ENCODE peak calls at places on chromosome 12, in nine cellular contexts. One of them, this sample, is unnamed.

GRCh38 chr12:39300799-39301198 is 142.1 kb downstream of the KIF21A start:
- DNase-seq in fibroblast of the aortic adventitia: peak
- DNase-seq in midbrain: no peak
- DNase-seq in HTR-8/SVneo: no peak
- DNase-seq in erythroblast: no peak
- DNase-seq in GM13976: no peak
- DNase-seq in astrocyte: peak
- DNase-seq in M059J: peak
- DNase-seq in CD8-positive, alpha-beta memory T cell: no peak
- DNase-seq in this sample: no peak

GRCh38 chr12:53750812-53751335 is 905 bp downstream of the CISTR start:
- DNase-seq in HTR-8/SVneo: no peak
- DNase-seq in midbrain: no peak
- DNase-seq in erythroblast: no peak
- DNase-seq in GM13976: peak
- DNase-seq in M059J: no peak
- DNase-seq in fibroblast of the aortic adventitia: no peak
- DNase-seq in astrocyte: peak
- DNase-seq in CD8-positive, alpha-beta memory T cell: no peak
- DNase-seq in this sample: no peak

GRCh38 chr12:1994429-1995143 is 9.7 kb downstream of the DCP1B start:
- DNase-seq in CD8-positive, alpha-beta memory T cell: no peak
- DNase-seq in GM13976: no peak
- DNase-seq in fibroblast of the aortic adventitia: no peak
- DNase-seq in HTR-8/SVneo: no peak
- DNase-seq in astrocyte: no peak
- DNase-seq in erythroblast: no peak
- DNase-seq in M059J: no peak
- DNase-seq in midbrain: no peak
- DNase-seq in this sample: no peak

GRCh38 chr12:56014205-56014604 is 6.6 kb upstream of the IKZF4 start:
- DNase-seq in astrocyte: no peak
- DNase-seq in M059J: peak
- DNase-seq in HTR-8/SVneo: no peak
- DNase-seq in midbrain: no peak
- DNase-seq in GM13976: no peak
- DNase-seq in CD8-positive, alpha-beta memory T cell: no peak
- DNase-seq in fibroblast of the aortic adventitia: no peak
- DNase-seq in erythroblast: no peak
- DNase-seq in this sample: no peak

GRCh38 chr12:107458163-107458562 is 227.4 kb upstream of the PWP1 start:
- DNase-seq in HTR-8/SVneo: no peak
- DNase-seq in GM13976: no peak
- DNase-seq in CD8-positive, alpha-beta memory T cell: no peak
- DNase-seq in astrocyte: no peak
- DNase-seq in M059J: no peak
- DNase-seq in fibroblast of the aortic adventitia: peak
- DNase-seq in erythroblast: no peak
- DNase-seq in midbrain: no peak
- DNase-seq in this sample: no peak

GRCh38 chr12:118053071-118053985 is 7.7 kb downstream of the WSB2 start:
- DNase-seq in erythroblast: no peak
- DNase-seq in GM13976: no peak
- DNase-seq in CD8-positive, alpha-beta memory T cell: peak
- DNase-seq in HTR-8/SVneo: no peak
- DNase-seq in fibroblast of the aortic adventitia: no peak
- DNase-seq in midbrain: no peak
- DNase-seq in astrocyte: no peak
- DNase-seq in M059J: no peak
- DNase-seq in this sample: no peak

GRCh38 chr12:124603143-124603542 is 35.7 kb upstream of the NCOR2 start:
- DNase-seq in fibroblast of the aortic adventitia: no peak
- DNase-seq in M059J: no peak
- DNase-seq in erythroblast: no peak
- DNase-seq in GM13976: no peak
- DNase-seq in HTR-8/SVneo: no peak
- DNase-seq in CD8-positive, alpha-beta memory T cell: no peak
- DNase-seq in astrocyte: no peak
- DNase-seq in midbrain: no peak
- DNase-seq in this sample: no peak

GRCh38 chr12:120054293-120054692 is 62.3 kb downstream of the RAB35 start:
- DNase-seq in erythroblast: no peak
- DNase-seq in astrocyte: no peak
- DNase-seq in midbrain: no peak
- DNase-seq in fibroblast of the aortic adventitia: no peak
- DNase-seq in M059J: no peak
- DNase-seq in CD8-positive, alpha-beta memory T cell: no peak
- DNase-seq in HTR-8/SVneo: no peak
- DNase-seq in GM13976: no peak
- DNase-seq in this sample: no peak

GRCh38 chr12:110314308-110314707 is 33.3 kb downstream of the ATP2A2 start:
- DNase-seq in fibroblast of the aortic adventitia: peak
- DNase-seq in astrocyte: peak
- DNase-seq in midbrain: no peak
- DNase-seq in CD8-positive, alpha-beta memory T cell: no peak
- DNase-seq in GM13976: peak
- DNase-seq in erythroblast: no peak
- DNase-seq in HTR-8/SVneo: peak
- DNase-seq in M059J: peak
- DNase-seq in this sample: peak

GRCh38 chr12:644293-644639 is 19.0 kb downstream of the NINJ2 start:
- DNase-seq in M059J: no peak
- DNase-seq in midbrain: no peak
- DNase-seq in astrocyte: no peak
- DNase-seq in GM13976: no peak
- DNase-seq in HTR-8/SVneo: no peak
- DNase-seq in erythroblast: no peak
- DNase-seq in fibroblast of the aortic adventitia: no peak
- DNase-seq in CD8-positive, alpha-beta memory T cell: no peak
- DNase-seq in this sample: no peak

GRCh38 chr12:62347922-62348650 is 87.9 kb downstream of the USP15 start:
- DNase-seq in astrocyte: peak
- DNase-seq in erythroblast: no peak
- DNase-seq in CD8-positive, alpha-beta memory T cell: no peak
- DNase-seq in M059J: peak
- DNase-seq in fibroblast of the aortic adventitia: peak
- DNase-seq in GM13976: no peak
- DNase-seq in midbrain: no peak
- DNase-seq in HTR-8/SVneo: no peak
- DNase-seq in this sample: no peak

GRCh38 chr12:1161197-1161596 is 170.2 kb downstream of the ERC1 start:
- DNase-seq in erythroblast: no peak
- DNase-seq in midbrain: no peak
- DNase-seq in fibroblast of the aortic adventitia: no peak
- DNase-seq in CD8-positive, alpha-beta memory T cell: no peak
- DNase-seq in M059J: no peak
- DNase-seq in astrocyte: no peak
- DNase-seq in GM13976: no peak
- DNase-seq in HTR-8/SVneo: no peak
- DNase-seq in this sample: no peak